ENCODE peak calls at places on chromosomes 5 and 9, in nine cellular contexts. Y is heart left ventricle, U is cardiac fibroblast, A is mammary epithelial cell, I is activated B cell treated with CpG ODN at 0.5 μM for 24 hours, E is AG09309, L is lower lobe of right lung, S is neural crest cell, D is IMR-90. W is an unnamed sample.

GRCh38 chr9:86655147-86655546 is 292.2 kb downstream of the GAS1 start:
- DNase-seq in I (no peak), A (no peak), E (no peak), L (no peak), S (no peak), Y (no peak), D (peak; percentile 19), U (peak; percentile 42), W (no peak)

GRCh38 chr5:69007726-69008368 is 86.0 kb upstream of the SLC30A5 start:
- DNase-seq in U (peak; percentile 64), I (peak; percentile 52), D (peak; percentile 30), A (peak; percentile 58), L (no peak), E (no peak), Y (peak; percentile 55), S (peak; percentile 82), W (peak; percentile 58)

GRCh38 chr5:16492398-16493175 is 27.0 kb upstream of the ZNF622 start:
- DNase-seq in Y (peak; percentile 55), I (no peak), D (peak; percentile 58), A (peak; percentile 93), E (peak; percentile 63), S (no peak), U (peak; percentile 86), L (no peak), W (no peak)

GRCh38 chr9:119991797-119992196 is 588.2 kb downstream of the CDK5RAP2 start:
- DNase-seq in D (no peak), S (no peak), I (no peak), E (no peak), Y (no peak), A (no peak), U (no peak), L (no peak), W (no peak)

GRCh38 chr5:137607771-137608170 is 108.6 kb upstream of the SPOCK1 start:
- DNase-seq in S (no peak), L (no peak), A (no peak), E (no peak), Y (no peak), U (no peak), I (no peak), D (no peak), W (no peak)

GRCh38 chr5:14737309-14737708 is 72.8 kb downstream of the OTULIN start:
- DNase-seq in E (no peak), Y (no peak), S (no peak), L (no peak), I (no peak), U (no peak), A (no peak), D (no peak), W (no peak)

GRCh38 chr5:157177935-157178334 is 2.7 kb upstream of the ITK start:
- DNase-seq in U (no peak), L (no peak), S (no peak), A (no peak), D (no peak), I (no peak), Y (no peak), E (no peak), W (no peak)

GRCh38 chr9:3342159-3342777 is 183.5 kb downstream of the RFX3 start:
- DNase-seq in A (peak; percentile 58), E (no peak), Y (no peak), I (no peak), L (no peak), D (peak; percentile 89), U (peak; percentile 91), S (no peak), W (no peak)

GRCh38 chr5:156835905-156836304 is 14.2 kb upstream of the PPP1R2B start:
- DNase-seq in I (no peak), E (no peak), A (no peak), S (no peak), Y (no peak), D (no peak), L (no peak), U (no peak), W (no peak)

GRCh38 chr9:98887918-98888510 is 55.7 kb upstream of the COL15A1 start:
- DNase-seq in A (peak; percentile 23), U (peak; percentile 51), I (no peak), E (no peak), S (no peak), L (no peak), Y (no peak), D (peak; percentile 45), W (no peak)

GRCh38 chr9:137077758-137078693 is 709 bp downstream of the UAP1L1 start:
- DNase-seq in I (peak; percentile 38), D (no peak), L (peak; percentile 71), Y (no peak), U (no peak), A (no peak), S (no peak), E (no peak), W (peak; percentile 28)

GRCh38 chr9:94668424-94668916 is 29.2 kb upstream of the FBP1 start:
- DNase-seq in Y (no peak), I (no peak), S (no peak), E (no peak), U (no peak), D (no peak), A (no peak), L (no peak), W (no peak)

GRCh38 chr5:67214713-67215591 is 18.4 kb upstream of the CD180 start:
- DNase-seq in Y (no peak), A (no peak), E (no peak), S (no peak), D (no peak), U (no peak), I (no peak), L (peak; percentile 66), W (no peak)

GRCh38 chr9:73038613-73039012 is 85.8 kb upstream of the ALDH1A1 start:
- DNase-seq in S (peak; percentile 11), D (no peak), E (no peak), L (peak; percentile 42), Y (peak; percentile 33), I (no peak), U (peak; percentile 5), A (peak; percentile 1), W (no peak)

GRCh38 chr9:37032713-37033112 is 1.4 kb downstream of the PAX5 start:
- DNase-seq in Y (no peak), S (no peak), A (no peak), E (no peak), D (no peak), L (no peak), U (no peak), I (no peak), W (no peak)

DNA sequence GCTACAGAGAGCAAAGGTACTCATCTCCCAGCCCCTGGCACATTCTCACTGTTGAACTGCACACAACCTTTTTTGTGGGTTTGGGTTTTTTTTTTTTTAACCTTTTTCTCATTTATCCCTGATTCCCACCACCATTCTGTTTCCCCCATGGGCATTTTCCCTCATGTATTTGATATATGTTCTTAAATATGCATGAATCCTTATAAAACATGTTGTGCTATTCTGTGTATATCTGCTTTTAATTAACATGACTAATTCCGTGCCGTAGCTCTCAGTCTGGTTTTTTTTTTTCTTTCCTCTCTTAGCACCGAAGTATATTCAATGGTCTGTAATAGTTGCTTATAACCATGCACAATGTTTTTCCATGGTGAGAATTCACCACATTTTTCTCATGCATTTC is 204.5 kb downstream of the RGS3 start:
- DNase-seq in U (no peak), E (no peak), I (no peak), S (no peak), Y (no peak), D (no peak), L (no peak), A (no peak), W (no peak)
- TF ChIP-seq CTCF in U (no peak), E (no peak), I (no peak), S (no peak), Y (no peak), D (no peak), L (no peak), A (no peak), W (no peak)

GRCh38 chr5:59366784-59367183 is 526.7 kb downstream of the PDE4D start:
- DNase-seq in D (no peak), S (no peak), A (no peak), L (no peak), Y (no peak), U (no peak), E (no peak), I (no peak), W (no peak)

GRCh38 chr5:59368951-59369350 is 524.6 kb downstream of the PDE4D start:
- DNase-seq in Y (no peak), L (no peak), A (no peak), U (no peak), E (no peak), I (no peak), S (no peak), D (no peak), W (no peak)

GRCh38 chr5:59371525-59372138 is 521.9 kb downstream of the PDE4D start:
- DNase-seq in A (no peak), S (no peak), D (no peak), I (no peak), Y (no peak), U (no peak), L (no peak), E (no peak), W (no peak)

GRCh38 chr5:59367791-59368394 is 525.6 kb downstream of the PDE4D start:
- DNase-seq in D (peak; percentile 66), L (peak; percentile 55), I (no peak), U (peak; percentile 78), S (peak; percentile 65), Y (peak; percentile 68), E (peak; percentile 27), A (peak; percentile 44), W (peak; percentile 18)
- TF ChIP-seq CTCF in D (peak; percentile 74), L (peak; percentile 74), I (no peak), U (peak; percentile 80), S (peak; percentile 77), Y (peak; percentile 74), E (peak; percentile 79), A (peak; percentile 78), W (peak; percentile 63)

DNA sequence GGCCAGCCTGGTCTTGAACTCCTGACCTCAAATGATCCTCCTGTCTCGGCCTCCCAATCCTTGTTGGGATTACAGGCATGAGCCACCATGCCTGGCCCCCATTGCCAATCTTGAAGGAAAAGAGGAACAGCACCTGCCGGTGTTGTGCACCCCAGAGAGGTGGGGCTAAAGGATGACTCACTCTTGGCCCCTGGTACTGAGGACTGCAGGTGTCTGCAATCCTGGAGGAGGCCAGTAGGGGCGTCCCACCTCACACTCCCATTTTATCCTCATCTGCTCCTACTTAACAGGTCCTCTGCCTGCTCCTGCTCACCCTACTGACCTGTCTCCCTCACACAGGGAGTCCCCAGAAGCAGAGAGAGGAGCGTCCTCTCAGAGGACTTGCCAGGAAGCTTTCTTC is 390.4 kb downstream of the ARHGEF28 start:
- DNase-seq in I (no peak), E (no peak), S (no peak), L (no peak), A (no peak), Y (no peak), D (no peak), U (no peak), W (no peak)
- TF ChIP-seq CTCF in I (no peak), E (peak; percentile 11), S (peak; percentile 36), L (no peak), A (peak; percentile 41), Y (no peak), D (no peak), U (peak; percentile 16), W (no peak)

GRCh38 chr9:27787941-27788340 is 214.7 kb upstream of the C9orf72 start:
- DNase-seq in S (no peak), I (no peak), L (no peak), D (no peak), E (no peak), A (peak; percentile 41), U (peak; percentile 62), Y (no peak), W (no peak)

GRCh38 chr9:27785714-27786100 is 212.4 kb upstream of the C9orf72 start:
- DNase-seq in S (no peak), U (peak; percentile 59), D (no peak), E (no peak), Y (no peak), A (peak; percentile 81), I (no peak), L (no peak), W (no peak)

GRCh38 chr9:27784999-27785713 is 211.9 kb upstream of the C9orf72 start:
- DNase-seq in D (no peak), L (no peak), E (no peak), Y (no peak), A (peak; percentile 94), S (no peak), U (peak; percentile 55), I (no peak), W (no peak)
- TF ChIP-seq CTCF in D (no peak), L (no peak), E (no peak), Y (no peak), A (no peak), S (no peak), U (no peak), I (no peak), W (no peak)